ENCODE peak calls at places on chromosomes 5 and 9, in four cellular contexts. F is SK-N-SH, A is H1, U is K562. S is an unnamed sample. For H3K27me3, the result is how much of the 10 kb centered on the place peaks cover.

GRCh38 chr5:140568664-140569063 is 4.0 kb downstream of the SLC35A4 start:
- DNase-seq in U (no peak), A (no peak), F (no peak), S (no peak)

GRCh38 chr9:113620377-113621161 is 157.0 kb downstream of the RGS3 start:
- DNase-seq in F (peak), U (no peak), A (peak), S (no peak)

GRCh38 chr5:104179057-104179456 is 616.5 kb upstream of the NUDT12 start:
- DNase-seq in U (peak), A (peak), F (peak), S (peak)

GRCh38 chr5:125499969-125500368 is 753.5 kb upstream of the ZNF608 start:
- DNase-seq in A (no peak), U (no peak), F (no peak), S (no peak)

GRCh38 chr9:33880562-33881089 is 63.7 kb downstream of the UBE2R2 start:
- DNase-seq in U (peak), F (no peak), A (peak), S (no peak)

GRCh38 chr5:141382469-141383294 is at the start of gene PCDHGA7:
- DNase-seq in U (peak), F (peak), A (no peak), S (no peak)

GRCh38 chr9:83027153-83027867 is 35.6 kb downstream of the RASEF start:
- DNase-seq in U (no peak), A (no peak), F (no peak), S (no peak)

GRCh38 chr9:35792826-35793225 is 1.4 kb downstream of the NPR2 start:
- DNase-seq in F (no peak), U (no peak), A (no peak), S (no peak)

GRCh38 chr9:83583151-83584014 is 39.6 kb upstream of the IDNK start:
- DNase-seq in U (peak), F (peak), A (peak), S (no peak)

GRCh38 chr5:14481299-14481799 is 100.2 kb upstream of the OTULINL start:
- DNase-seq in A (no peak), F (no peak), U (no peak), S (no peak)

GRCh38 chr9:128807827-128808226 is 10.5 kb upstream of the ENDOG start:
- DNase-seq in A (no peak), U (no peak), F (no peak), S (no peak)

GRCh38 chr9:71678999-71679398 is 89.3 kb downstream of the CEMIP2 start:
- DNase-seq in F (no peak), U (no peak), A (no peak), S (no peak)

GRCh38 chr5:59684388-59685003 is 209.0 kb downstream of the PDE4D start:
- DNase-seq in U (no peak), A (no peak), F (no peak), S (no peak)

GRCh38 chr9:18618862-18619261 is 144.9 kb downstream of the ADAMTSL1 start:
- DNase-seq in U (no peak), A (no peak), F (no peak), S (no peak)

GRCh38 chr5:172837640-172838039 is 3.6 kb downstream of the ERGIC1 start:
- DNase-seq in A (no peak), U (no peak), F (no peak), S (peak)

GRCh38 chr5:174425271-174425963 is 299.0 kb upstream of the MSX2 start:
- DNase-seq in U (no peak), A (no peak), F (peak), S (no peak)

GRCh38 chr5:142697356-142697807 is 11.5 kb upstream of the FGF1 start:
- DNase-seq in F (no peak), A (no peak), U (no peak), S (no peak)

GRCh38 chr9:94931036-94931633 is 204.6 kb downstream of the AOPEP start:
- DNase-seq in A (no peak), F (no peak), U (no peak), S (no peak)

GRCh38 chr5:173670791-173671120 is 54.3 kb upstream of the BOD1 start:
- DNase-seq in A (no peak), U (no peak), F (peak), S (no peak)

GRCh38 chr9:111926421-111926875 is 29.8 kb downstream of the UGCG start:
- DNase-seq in U (no peak), F (no peak), A (no peak), S (peak)

GRCh38 chr5:108748010-108748353 is 285 bp downstream of the FER start:
- DNase-seq in A (no peak), F (no peak), U (no peak), S (no peak)

GRCh38 chr9:128702445-128702948 is at the start of gene PKN3:
- DNase-seq in U (peak), A (peak), F (peak), S (no peak)

GRCh38 chr5:37836173-37837100 is 3.4 kb downstream of the GDNF start:
- DNase-seq in A (no peak), U (no peak), F (peak), S (no peak)
- TF ChIP-seq NRF1 in A (no peak), U (no peak), F (no peak), S (no peak)

GRCh38 chr9:124024107-124024506 is 12.5 kb downstream of the LHX2 start:
- DNase-seq in U (no peak), A (no peak), F (no peak), S (no peak)
- H3K27me3 ChIP-seq in U (under half), A (under half), F (half or more), S (under half)

GRCh38 chr9:8783999-8784398 is 984.4 kb upstream of the DMAC1 start:
- DNase-seq in F (no peak), A (no peak), U (no peak), S (no peak)
- TF ChIP-seq NRF1 in F (no peak), A (no peak), U (no peak), S (no peak)

GRCh38 chr5:40832345-40832744 is 2.7 kb downstream of the RPL37 start:
- DNase-seq in A (no peak), F (no peak), U (no peak), S (no peak)

GRCh38 chr5:40833712-40834229 is 1.3 kb downstream of the RPL37 start:
- DNase-seq in A (no peak), U (no peak), F (no peak), S (no peak)

GRCh38 chr5:40828690-40829661 is 6.0 kb downstream of the RPL37 start:
- DNase-seq in F (no peak), A (no peak), U (no peak), S (no peak)

GRCh38 chr5:40829748-40830305 is 5.2 kb downstream of the RPL37 start:
- DNase-seq in F (no peak), A (no peak), U (no peak), S (no peak)

DNA sequence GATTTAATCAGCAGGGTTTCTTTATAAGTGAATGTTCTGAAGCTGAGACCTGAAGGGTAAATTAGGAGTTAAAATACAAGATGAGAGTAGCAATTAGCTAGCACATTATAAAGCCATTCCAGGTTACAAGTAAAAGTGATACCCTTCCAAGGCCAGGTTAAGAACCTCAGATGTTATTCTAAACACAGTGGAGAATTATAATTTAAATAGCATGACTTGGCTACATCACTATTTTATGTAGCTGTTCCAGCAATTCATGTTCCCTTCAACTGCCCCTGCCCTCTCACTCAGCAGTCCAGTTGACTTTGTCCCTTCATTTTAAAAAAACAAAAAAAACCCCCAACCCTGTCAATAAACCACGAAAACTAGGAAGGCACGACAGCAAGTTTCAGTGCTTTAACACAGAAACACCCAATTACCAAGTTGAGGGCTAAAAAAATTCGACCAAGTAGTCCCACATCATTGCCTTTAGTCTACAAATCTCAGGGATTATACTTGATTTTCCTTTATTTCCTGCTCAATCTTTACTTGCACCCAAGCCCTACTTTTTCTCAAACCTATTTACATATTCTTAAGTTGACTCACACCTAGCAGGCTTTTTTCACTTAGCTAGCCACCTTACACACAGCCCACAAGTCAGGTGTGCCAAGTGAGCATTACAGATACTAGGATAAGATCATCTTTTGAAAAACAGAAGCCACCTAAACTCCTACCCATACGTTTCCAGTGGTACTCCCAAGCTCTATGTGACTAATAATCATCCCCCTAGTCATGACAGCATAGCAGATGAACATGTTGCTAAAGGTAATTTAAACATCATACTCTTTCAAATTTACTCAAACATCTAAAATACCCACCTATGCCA is 3.4 kb downstream of the RPL37 start:
- DNase-seq in F (no peak), U (no peak), A (no peak), S (no peak)
- H3K27me3 ChIP-seq in F (under half), U (under half), A (under half), S (under half)

S was measured in GM12878.